ENCODE peak calls at places on chromosomes 16 and 17, in eight cellular contexts. Z is COR-L47; D is HuH-7; C is RPMI7951; Y is pulmonary artery endothelial cell; N is CD4-positive, alpha-beta T cell; I is GM20000; J is progenitor cell of endocrine pancreas. V is an unnamed sample.

GRCh38 chr17:564526-564925 is 150.1 kb downstream of the VPS53 start:
- DNase-seq in Z (no peak), D (no peak), C (peak; percentile 83), Y (no peak), N (no peak), I (no peak), J (no peak), V (no peak)

GRCh38 chr16:86962913-86963312 is 354.3 kb downstream of the C16orf95 start:
- DNase-seq in Z (no peak), D (no peak), C (no peak), Y (no peak), N (no peak), I (no peak), J (no peak), V (no peak)

GRCh38 chr17:76940293-76940692 is 72.1 kb downstream of the MGAT5B start:
- DNase-seq in Z (no peak), D (no peak), C (no peak), Y (no peak), N (no peak), I (no peak), J (no peak), V (no peak)

GRCh38 chr16:29307598-29308507 is 98.7 kb downstream of the NPIPB11 start:
- DNase-seq in Z (no peak), D (no peak), C (no peak), Y (no peak), N (no peak), I (no peak), J (no peak), V (peak; percentile 70)

GRCh38 chr16:31705371-31705770 is 168.2 kb upstream of the ZNF267 start:
- DNase-seq in Z (no peak), D (no peak), C (no peak), Y (no peak), N (no peak), I (no peak), J (no peak), V (no peak)

GRCh38 chr16:85103096-85104079 is 8.9 kb downstream of the CIBAR2 start:
- DNase-seq in Z (no peak), D (no peak), C (no peak), Y (no peak), N (no peak), I (no peak), J (no peak), V (peak; percentile 71)

GRCh38 chr16:75023019-75023418 is 24.2 kb downstream of the ZNRF1 start:
- DNase-seq in Z (no peak), D (no peak), C (no peak), Y (no peak), N (no peak), I (no peak), J (no peak), V (no peak)

GRCh38 chr17:40121886-40122465 is at the start of gene MSL1:
- DNase-seq in Z (peak; percentile 69), D (peak; percentile 86), C (peak; percentile 73), Y (no peak), N (peak; percentile 81), I (peak; percentile 98), J (peak; percentile 83), V (peak; percentile 88)

GRCh38 chr17:40327735-40328385 is 18.9 kb downstream of the RARA start:
- DNase-seq in Z (no peak), D (no peak), C (no peak), Y (no peak), N (no peak), I (no peak), J (no peak), V (no peak)

GRCh38 chr16:59412275-59412841 is 678.2 kb upstream of the GOT2 start:
- DNase-seq in Z (no peak), D (no peak), C (no peak), Y (no peak), N (no peak), I (no peak), J (no peak), V (no peak)

GRCh38 chr17:66542183-66542966 is 240.0 kb downstream of the PRKCA start:
- DNase-seq in Z (no peak), D (no peak), C (peak; percentile 91), Y (no peak), N (no peak), I (peak; percentile 47), J (no peak), V (peak; percentile 47)

GRCh38 chr17:81823800-81824550 is 9.1 kb downstream of the MCRIP1 start:
- DNase-seq in Z (no peak), D (no peak), C (no peak), Y (no peak), N (no peak), I (no peak), J (no peak), V (no peak)

GRCh38 chr16:8026450-8026849 is 563.9 kb downstream of the TMEM114 start:
- DNase-seq in Z (no peak), D (no peak), C (peak; percentile 16), Y (no peak), N (no peak), I (no peak), J (peak; percentile 59), V (no peak)

GRCh38 chr17:44557653-44558285 is 485 bp downstream of the FZD2 start:
- DNase-seq in Z (peak; percentile 56), D (no peak), C (peak; percentile 44), Y (no peak), N (no peak), I (peak; percentile 61), J (no peak), V (peak; percentile 21)

GRCh38 chr17:5784791-5785190 is 200.5 kb upstream of the NLRP1 start:
- DNase-seq in Z (no peak), D (no peak), C (no peak), Y (no peak), N (no peak), I (no peak), J (no peak), V (no peak)

GRCh38 chr16:30067584-30067916 is 2.0 kb downstream of the ALDOA start:
- DNase-seq in Z (no peak), D (no peak), C (no peak), Y (no peak), N (no peak), I (no peak), J (no peak), V (no peak)

GRCh38 chr17:58120195-58120822 is 27.9 kb upstream of the OR4D1 start:
- DNase-seq in Z (no peak), D (peak; percentile 51), C (peak; percentile 56), Y (peak; percentile 15), N (peak; percentile 37), I (peak; percentile 39), J (peak; percentile 50), V (peak; percentile 33)

GRCh38 chr17:13728751-13729150 is 127.0 kb upstream of the HS3ST3A1 start:
- DNase-seq in Z (no peak), D (no peak), C (peak; percentile 60), Y (no peak), N (no peak), I (no peak), J (no peak), V (no peak)

GRCh38 chr17:51946311-51946710 is 212.2 kb downstream of the CA10 start:
- DNase-seq in Z (no peak), D (no peak), C (no peak), Y (no peak), N (no peak), I (no peak), J (no peak), V (no peak)

V was measured in immature natural killer cell.